ENCODE peak calls at places on chromosomes 4 and X, in seven cellular contexts. C is PC-3, G is GM23338, A is hepatocyte, J is testis, K is colonic mucosa, P is ovary. X is an unnamed sample.

GRCh38 chr4:121696641-121697461 is at the start of gene ANXA5:
- DNase-seq in C (peak; percentile 86), G (peak; percentile 83), A (peak; percentile 96), J (peak; percentile 91), K (peak; percentile 88), P (peak; percentile 94), X (peak; percentile 84)

GRCh38 chrX:106564986-106565385 is 46.8 kb upstream of the RADX start:
- DNase-seq in C (no peak), G (no peak), A (no peak), J (no peak), K (no peak), P (no peak), X (no peak)

GRCh38 chrX:24079405-24079804 is 24.6 kb downstream of the EIF2S3 start:
- DNase-seq in C (no peak), G (no peak), A (no peak), J (no peak), K (no peak), P (no peak), X (no peak)

GRCh38 chr4:74996996-74997395 is 64.1 kb downstream of the PARM1 start:
- DNase-seq in C (peak; percentile 76), G (no peak), A (no peak), J (no peak), K (no peak), P (no peak), X (peak; percentile 39)

GRCh38 chrX:79413009-79413408 is 45.9 kb upstream of the ITM2A start:
- DNase-seq in C (peak; percentile 39), G (peak; percentile 29), A (peak; percentile 9), J (no peak), K (no peak), P (no peak), X (no peak)

GRCh38 chr4:151014521-151015457 is at the start of gene LRBA:
- DNase-seq in C (peak; percentile 80), G (peak; percentile 97), A (peak; percentile 91), J (peak; percentile 88), K (peak; percentile 95), P (peak; percentile 74), X (peak; percentile 88)

GRCh38 chrX:67435536-67435935 is 108.3 kb upstream of the AR start:
- DNase-seq in C (no peak), G (no peak), A (no peak), J (no peak), K (no peak), P (no peak), X (no peak)

GRCh38 chr4:174579421-174579820 is 57.1 kb upstream of the HPGD start:
- DNase-seq in C (no peak), G (no peak), A (no peak), J (no peak), K (no peak), P (no peak), X (no peak)

GRCh38 chr4:143396695-143397094 is 60.0 kb downstream of the GAB1 start:
- DNase-seq in C (peak; percentile 14), G (peak; percentile 32), A (no peak), J (no peak), K (no peak), P (no peak), X (no peak)

DNA sequence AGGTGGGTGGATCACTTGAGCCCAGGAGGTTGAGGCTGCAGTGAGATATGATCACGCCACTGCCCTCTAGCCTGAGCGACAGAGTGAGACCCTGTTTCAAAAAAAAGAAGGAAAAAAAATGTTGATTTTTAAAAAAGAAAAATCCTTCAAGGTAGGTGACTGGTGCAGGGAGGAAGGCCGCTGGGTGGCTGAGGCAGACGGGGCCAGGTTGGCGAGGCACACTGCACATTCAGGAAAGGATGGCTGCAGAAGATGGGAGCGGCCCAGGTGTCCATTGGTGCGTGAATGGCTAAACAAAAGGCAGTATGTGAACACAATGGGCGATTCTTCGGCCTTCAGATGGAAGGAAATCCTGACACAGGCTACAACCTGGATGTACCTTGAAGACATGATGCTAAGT is 30.4 kb downstream of the DCTD start:
- DNase-seq in C (no peak), G (no peak), A (no peak), J (no peak), K (no peak), P (no peak), X (no peak)
- TF ChIP-seq CTCF in C (no peak), G (no peak), A (no peak), J (no peak), K (no peak), P (no peak), X (no peak)

GRCh38 chrX:94600077-94600476 is 926.1 kb downstream of the FAM133A start:
- DNase-seq in C (no peak), G (no peak), A (no peak), J (no peak), K (no peak), P (no peak), X (no peak)
- H3K27ac ChIP-seq in C (no peak overlapping the region), G (no peak overlapping the region), A (no peak overlapping the region), J (no peak overlapping the region), K (no peak overlapping the region), P (no peak overlapping the region), X (no peak overlapping the region)

DNA sequence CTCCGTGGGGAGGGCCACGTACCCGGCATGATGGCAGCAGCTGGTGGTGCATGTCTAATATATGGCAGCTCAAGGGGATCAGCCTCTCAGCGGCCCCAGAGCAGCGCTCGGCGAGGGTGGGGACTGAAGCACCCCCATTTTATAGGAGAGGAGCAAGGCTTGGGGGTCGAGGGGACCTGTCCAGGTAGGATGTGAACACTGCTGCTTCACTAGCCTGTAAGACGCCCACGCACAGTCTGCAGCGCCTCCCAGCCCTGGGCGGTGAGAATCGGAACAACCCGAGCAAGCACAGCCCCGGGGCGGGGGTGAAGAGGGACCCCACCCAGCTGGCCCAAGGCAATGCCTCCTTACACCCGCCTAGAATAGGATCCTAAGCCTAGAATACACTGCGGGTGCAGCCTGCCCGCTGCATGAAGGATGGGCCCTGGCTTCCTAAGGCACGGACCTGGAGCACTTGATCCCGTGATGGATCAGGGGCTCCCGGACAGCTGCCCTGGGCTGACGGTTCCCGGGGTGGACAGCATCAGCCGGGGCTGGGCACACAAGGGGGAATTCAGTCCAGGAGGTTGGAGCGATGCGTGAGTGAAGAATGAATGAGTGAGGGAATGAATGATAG is 17.6 kb downstream of the ADRA2C start:
- DNase-seq in C (peak; percentile 35), G (peak; percentile 80), A (peak; percentile 74), J (peak; percentile 41), K (peak; percentile 25), P (peak; percentile 46), X (no peak)
- TF ChIP-seq CTCF in C (peak; percentile 57), G (peak; percentile 52), A (peak; percentile 48), J (peak; percentile 34), K (peak; percentile 28), P (no peak), X (no peak)

DNA sequence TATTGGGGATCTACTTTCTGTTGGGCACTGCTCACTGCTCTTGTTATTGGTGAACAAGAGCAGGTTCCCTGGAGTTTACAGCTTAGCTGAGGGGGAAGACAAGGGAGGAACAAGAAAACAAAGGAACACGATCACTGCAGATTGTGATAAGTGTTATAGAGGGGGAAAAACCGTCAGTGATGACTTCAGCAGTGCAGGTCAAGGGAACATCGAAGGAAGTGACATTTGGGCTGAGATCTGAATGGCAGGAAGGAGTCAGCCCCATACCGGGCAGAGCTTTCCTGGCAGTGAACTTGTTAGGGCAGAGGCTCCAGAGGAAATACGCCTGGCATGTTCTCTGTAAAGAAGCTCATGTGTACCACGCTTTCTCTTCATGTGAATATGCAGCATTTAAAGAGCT is 78.1 kb downstream of the LDB2 start:
- DNase-seq in C (no peak), G (peak; percentile 43), A (no peak), J (no peak), K (no peak), P (no peak), X (no peak)
- H3K27ac ChIP-seq in C (no peak overlapping the region), G (peak overlapping the region; percentile 65), A (no peak overlapping the region), J (no peak overlapping the region), K (no peak overlapping the region), P (no peak overlapping the region), X (no peak overlapping the region)

GRCh38 chrX:47690175-47690574 is 31.2 kb upstream of the UXT start:
- DNase-seq in C (no peak), G (no peak), A (no peak), J (no peak), K (no peak), P (no peak), X (no peak)
- TF ChIP-seq CTCF in C (no peak), G (no peak), A (no peak), J (no peak), K (no peak), P (no peak), X (no peak)

GRCh38 chr4:88746186-88746585 is 48.6 kb upstream of the NAP1L5 start:
- DNase-seq in C (no peak), G (peak; percentile 35), A (no peak), J (no peak), K (no peak), P (no peak), X (no peak)
- H3K27ac ChIP-seq in C (no peak overlapping the region), G (peak overlapping the region; percentile 16), A (no peak overlapping the region), J (peak overlapping the region; percentile 57), K (no peak overlapping the region), P (no peak overlapping the region), X (no peak overlapping the region)

GRCh38 chr4:89506866-89507494 is 199.4 kb upstream of the GPRIN3 start:
- DNase-seq in C (no peak), G (no peak), A (no peak), J (no peak), K (no peak), P (no peak), X (no peak)
- TF ChIP-seq CTCF in C (no peak), G (no peak), A (no peak), J (no peak), K (no peak), P (no peak), X (no peak)

DNA sequence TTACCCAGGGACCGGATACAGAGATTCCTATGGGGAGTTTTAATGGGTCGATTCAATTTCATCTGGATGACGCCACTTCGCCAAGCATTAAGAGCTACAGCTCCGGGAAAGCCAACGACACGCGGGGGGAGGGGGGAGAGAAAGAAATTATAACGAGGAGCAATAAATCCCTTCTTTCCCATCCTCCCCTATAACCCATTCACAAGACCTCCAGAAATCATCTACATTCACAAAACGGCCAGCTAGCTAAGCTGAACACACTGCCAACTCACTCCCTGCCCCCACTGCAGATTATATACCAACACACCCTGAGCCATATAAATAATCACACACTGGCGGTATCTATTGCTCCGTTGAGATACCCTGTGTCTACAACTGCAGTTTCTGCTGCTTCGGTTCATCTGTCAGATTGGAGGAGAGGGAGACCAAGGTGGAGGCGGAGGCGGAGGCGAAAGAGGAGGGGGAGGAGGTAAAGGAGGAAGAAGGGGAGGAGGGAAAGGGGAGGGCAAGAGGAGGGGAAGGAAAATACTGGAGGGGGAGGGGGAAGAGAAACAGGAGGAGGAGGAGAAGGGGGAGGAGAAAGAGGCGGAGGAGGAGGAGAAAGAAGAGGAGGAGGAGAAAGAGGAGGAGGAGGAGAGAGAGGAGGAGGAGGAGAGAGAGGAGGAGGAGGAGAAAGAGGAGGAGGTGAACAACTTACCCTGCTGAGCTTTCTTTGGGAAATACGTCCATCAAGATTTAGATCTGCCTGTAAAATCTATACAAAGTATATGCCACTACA is 113.9 kb upstream of the VAMP7 start:
- DNase-seq in C (peak; percentile 51), G (peak; percentile 87), A (peak; percentile 79), J (peak; percentile 40), K (peak; percentile 75), P (peak; percentile 36), X (peak; percentile 23)
- H3K27ac ChIP-seq in C (no peak overlapping the region), G (peak overlapping the region; percentile 83), A (peak overlapping the region; percentile 87), J (no peak overlapping the region), K (peak overlapping the region; percentile 47), P (no peak overlapping the region), X (no peak overlapping the region)

X was measured in RWPE1.